ENCODE peak calls at places on chromosomes 5 and 9, in four cellular contexts. I is stimulated activated CD8-positive, alpha-beta memory T cell treated with anti-CD3 and anti-CD28 coated beads, Interleukin-7, amount 100 ng/mL, for 1 hour; W is activated T-cell treated with anti-CD3 and anti-CD28 coated beads for 4 hours; Z is left kidney. V is an unnamed sample.

GRCh38 chr9:35967042-35967441 is 9.1 kb upstream of the OR2S2 start:
- DNase-seq in I (no peak), W (no peak), Z (no peak), V (no peak)

GRCh38 chr9:135525241-135526088 is 4.2 kb downstream of the LCN1 start:
- DNase-seq in I (no peak), W (no peak), Z (no peak), V (no peak)

GRCh38 chr9:121700165-121700830 is 48.9 kb downstream of the DAB2IP start:
- DNase-seq in I (no peak), W (no peak), Z (peak), V (peak)

GRCh38 chr9:117074782-117075510 is 339.9 kb downstream of the ASTN2 start:
- DNase-seq in I (no peak), W (no peak), Z (peak), V (no peak)

GRCh38 chr5:40410231-40410861 is 269.4 kb upstream of the PTGER4 start:
- DNase-seq in I (peak), W (peak), Z (peak), V (no peak)

GRCh38 chr9:16526380-16526779 is 344.1 kb downstream of the BNC2 start:
- DNase-seq in I (no peak), W (no peak), Z (no peak), V (no peak)

GRCh38 chr9:85178486-85178885 is 509.0 kb downstream of the NTRK2 start:
- DNase-seq in I (no peak), W (no peak), Z (peak), V (peak)

GRCh38 chr5:135163964-135164363 is 129.9 kb upstream of the PITX1 start:
- DNase-seq in I (no peak), W (no peak), Z (no peak), V (no peak)

GRCh38 chr5:157057459-157058370 is 1.2 kb downstream of the HAVCR1 start:
- DNase-seq in I (no peak), W (no peak), Z (no peak), V (no peak)

GRCh38 chr9:79185866-79186265 is 385.9 kb upstream of the TLE4 start:
- DNase-seq in I (no peak), W (no peak), Z (no peak), V (no peak)

GRCh38 chr9:129173296-129174101 is 4.6 kb downstream of the IER5L start:
- DNase-seq in I (no peak), W (no peak), Z (no peak), V (no peak)

GRCh38 chr5:173012882-173013281 is 29.3 kb downstream of the ATP6V0E1 start:
- DNase-seq in I (no peak), W (no peak), Z (no peak), V (no peak)

GRCh38 chr9:132531187-132531586 is 51.2 kb upstream of the BARHL1 start:
- DNase-seq in I (no peak), W (no peak), Z (peak), V (no peak)

GRCh38 chr5:107869459-107870115 is 198.8 kb upstream of the EFNA5 start:
- DNase-seq in I (no peak), W (no peak), Z (no peak), V (no peak)

GRCh38 chr5:13566903-13567339 is 377.6 kb downstream of the DNAH5 start:
- DNase-seq in I (no peak), W (no peak), Z (no peak), V (no peak)

GRCh38 chr5:95822038-95822407 is 503 bp downstream of the GLRX start:
- DNase-seq in I (no peak), W (no peak), Z (peak), V (peak)

GRCh38 chr9:110626109-110626829 is 42.3 kb upstream of the MUSK start:
- DNase-seq in I (no peak), W (no peak), Z (no peak), V (no peak)

GRCh38 chr5:133285583-133286021 is 233.8 kb downstream of the HSPA4 start:
- DNase-seq in I (no peak), W (no peak), Z (no peak), V (no peak)

GRCh38 chr5:33049298-33049697 is 338.2 kb downstream of the NPR3 start:
- DNase-seq in I (no peak), W (no peak), Z (no peak), V (no peak)

GRCh38 chr5:17694401-17694800 is 60.1 kb downstream of the TAF11L14 start:
- DNase-seq in I (no peak), W (no peak), Z (no peak), V (no peak)

V was measured in endothelial cell.